ENCODE peak calls at places on chromosomes 3 and 15, in ten cellular contexts. U is RPMI8226, O is heart left ventricle, R is RWPE1, Q is NCI-H460, T is cerebellum, X is caudate nucleus, F is neural crest cell, E is astrocyte of the spinal cord, B is NCI-H774. N is an unnamed sample.

GRCh38 chr15:81783586-81783985 is 262.2 kb downstream of the MEX3B start:
- DNase-seq in U (no peak), O (no peak), R (no peak), Q (no peak), T (no peak), X (no peak), F (no peak), E (no peak), B (no peak), N (no peak)

GRCh38 chr3:151371531-151371930 is 13.0 kb downstream of the P2RY12 start:
- DNase-seq in U (no peak), O (no peak), R (no peak), Q (no peak), T (no peak), X (no peak), F (no peak), E (no peak), B (no peak), N (no peak)

GRCh38 chr3:11530153-11530721 is 113.5 kb downstream of the VGLL4 start:
- DNase-seq in U (no peak), O (peak), R (peak), Q (no peak), T (no peak), X (no peak), F (peak), E (peak), B (no peak), N (peak)

GRCh38 chr3:174146008-174146407 is 713.1 kb upstream of the NAALADL2 start:
- DNase-seq in U (no peak), O (no peak), R (no peak), Q (no peak), T (no peak), X (no peak), F (no peak), E (no peak), B (no peak), N (no peak)

GRCh38 chr3:78277793-78278192 is 1237.9 kb downstream of the ROBO2 start:
- DNase-seq in U (peak), O (no peak), R (no peak), Q (no peak), T (no peak), X (no peak), F (no peak), E (no peak), B (no peak), N (no peak)

GRCh38 chr3:49916686-49917085 is 12.9 kb downstream of the MON1A start:
- DNase-seq in U (no peak), O (no peak), R (no peak), Q (no peak), T (no peak), X (no peak), F (no peak), E (no peak), B (no peak), N (no peak)

GRCh38 chr15:77021803-77022381 is 27.0 kb downstream of the PSTPIP1 start:
- DNase-seq in U (no peak), O (peak), R (no peak), Q (no peak), T (no peak), X (no peak), F (no peak), E (peak), B (no peak), N (no peak)

GRCh38 chr3:122916084-122916483 is 111.5 kb downstream of the SEMA5B start:
- DNase-seq in U (peak), O (no peak), R (no peak), Q (no peak), T (no peak), X (no peak), F (no peak), E (no peak), B (no peak), N (no peak)

GRCh38 chr3:38110314-38111050 is 26.4 kb downstream of the ACAA1 start:
- DNase-seq in U (no peak), O (no peak), R (no peak), Q (no peak), T (no peak), X (no peak), F (no peak), E (no peak), B (no peak), N (no peak)

GRCh38 chr3:157368171-157368570 is 68.5 kb upstream of the PTX3 start:
- DNase-seq in U (no peak), O (no peak), R (no peak), Q (no peak), T (no peak), X (no peak), F (no peak), E (no peak), B (no peak), N (no peak)

GRCh38 chr3:146067048-146067447 is 93.9 kb downstream of the PLOD2 start:
- DNase-seq in U (no peak), O (no peak), R (peak), Q (no peak), T (no peak), X (no peak), F (no peak), E (peak), B (no peak), N (no peak)

GRCh38 chr3:67384790-67385397 is 269.5 kb downstream of the SUCLG2 start:
- DNase-seq in U (peak), O (no peak), R (no peak), Q (peak), T (no peak), X (no peak), F (peak), E (peak), B (no peak), N (no peak)

GRCh38 chr3:184042617-184043016 is 10.2 kb upstream of the HTR3C start:
- DNase-seq in U (no peak), O (no peak), R (no peak), Q (no peak), T (no peak), X (no peak), F (no peak), E (no peak), B (peak), N (no peak)

GRCh38 chr3:29889230-29889629 is 608.4 kb downstream of the RBMS3 start:
- DNase-seq in U (no peak), O (no peak), R (no peak), Q (no peak), T (no peak), X (no peak), F (no peak), E (peak), B (no peak), N (no peak)

GRCh38 chr3:13515036-13515435 is 33.9 kb upstream of the FBLN2 start:
- DNase-seq in U (no peak), O (no peak), R (no peak), Q (no peak), T (no peak), X (no peak), F (no peak), E (no peak), B (no peak), N (no peak)

GRCh38 chr3:148211725-148212124 is 486.0 kb upstream of the AGTR1 start:
- DNase-seq in U (no peak), O (no peak), R (peak), Q (no peak), T (no peak), X (no peak), F (no peak), E (peak), B (no peak), N (no peak)

GRCh38 chr15:64763462-64763861 is 11.9 kb downstream of the RBPMS2 start:
- DNase-seq in U (no peak), O (no peak), R (no peak), Q (no peak), T (no peak), X (no peak), F (no peak), E (no peak), B (no peak), N (no peak)

GRCh38 chr3:138449490-138449889 is 15.1 kb downstream of the ESYT3 start:
- DNase-seq in U (no peak), O (peak), R (no peak), Q (no peak), T (no peak), X (no peak), F (no peak), E (no peak), B (no peak), N (no peak)

GRCh38 chr3:50502225-50502583 is 1.2 kb downstream of the CACNA2D2 start:
- DNase-seq in U (no peak), O (no peak), R (no peak), Q (no peak), T (no peak), X (no peak), F (no peak), E (no peak), B (no peak), N (no peak)

GRCh38 chr3:81470416-81470978 is 290.9 kb downstream of the GBE1 start:
- DNase-seq in U (no peak), O (no peak), R (no peak), Q (no peak), T (no peak), X (no peak), F (no peak), E (no peak), B (no peak), N (no peak)

GRCh38 chr15:40873625-40874561 is at the start of gene RHOV:
- DNase-seq in U (peak), O (peak), R (peak), Q (peak), T (peak), X (no peak), F (peak), E (peak), B (peak), N (peak)

GRCh38 chr3:111338059-111338698 is 203.8 kb upstream of the CD96 start:
- DNase-seq in U (peak), O (no peak), R (peak), Q (peak), T (no peak), X (no peak), F (peak), E (peak), B (peak), N (peak)

GRCh38 chr3:42688487-42689420 is 3.4 kb downstream of the KLHL40 start:
- DNase-seq in U (no peak), O (no peak), R (no peak), Q (no peak), T (no peak), X (no peak), F (no peak), E (no peak), B (no peak), N (no peak)

GRCh38 chr3:72872183-72872582 is 15.7 kb upstream of the GXYLT2 start:
- DNase-seq in U (no peak), O (no peak), R (no peak), Q (no peak), T (no peak), X (no peak), F (no peak), E (peak), B (no peak), N (no peak)

GRCh38 chr3:143124683-143125520 is 5.3 kb downstream of the CHST2 start:
- DNase-seq in U (no peak), O (no peak), R (no peak), Q (no peak), T (no peak), X (no peak), F (no peak), E (no peak), B (no peak), N (no peak)

GRCh38 chr15:67504796-67505195 is 16.1 kb upstream of the C15orf61 start:
- DNase-seq in U (no peak), O (no peak), R (no peak), Q (no peak), T (no peak), X (no peak), F (no peak), E (no peak), B (no peak), N (no peak)

GRCh38 chr3:9932843-9933560 is 632 bp upstream of the CRELD1 start:
- DNase-seq in U (peak), O (peak), R (peak), Q (no peak), T (peak), X (no peak), F (peak), E (peak), B (peak), N (peak)

GRCh38 chr3:111314146-111314873 is 227.7 kb upstream of the CD96 start:
- DNase-seq in U (no peak), O (no peak), R (no peak), Q (no peak), T (no peak), X (no peak), F (no peak), E (peak), B (no peak), N (peak)

GRCh38 chr15:71596672-71597071 is 213.7 kb upstream of the NR2E3 start:
- DNase-seq in U (no peak), O (peak), R (no peak), Q (no peak), T (no peak), X (no peak), F (no peak), E (peak), B (no peak), N (peak)

N was measured in prostate gland.